ENCODE peak calls at places on chromosomes 12 and 14, in six cellular contexts. K is astrocyte of the spinal cord, F is adrenal gland, M is HepG2, B is brain microvascular endothelial cell, I is lung. L is an unnamed sample.

GRCh38 chr14:84225243-84225642 is 1304.7 kb upstream of the FLRT2 start:
- DNase-seq in K (no peak), F (peak), M (no peak), B (no peak), I (peak), L (no peak)

GRCh38 chr12:93061414-93062099 is 132.5 kb upstream of the EEA1 start:
- DNase-seq in K (no peak), F (no peak), M (no peak), B (no peak), I (no peak), L (no peak)

GRCh38 chr12:47775100-47775911 is 2.3 kb downstream of the SLC48A1 start:
- DNase-seq in K (no peak), F (peak), M (no peak), B (no peak), I (no peak), L (no peak)

GRCh38 chr12:17108877-17109520 is 503.0 kb upstream of the LMO3 start:
- DNase-seq in K (peak), F (no peak), M (no peak), B (no peak), I (no peak), L (peak)

GRCh38 chr12:70692681-70693288 is 55.6 kb upstream of the PTPRB start:
- DNase-seq in K (peak), F (no peak), M (no peak), B (peak), I (no peak), L (peak)

GRCh38 chr12:65944637-65945036 is 120.4 kb downstream of the HMGA2 start:
- DNase-seq in K (no peak), F (no peak), M (no peak), B (no peak), I (no peak), L (no peak)

GRCh38 chr14:93332032-93332852 is 594 bp downstream of the BTBD7 start:
- DNase-seq in K (peak), F (peak), M (peak), B (no peak), I (peak), L (no peak)

GRCh38 chr12:94973202-94973601 is 30.3 kb downstream of the NDUFA12 start:
- DNase-seq in K (no peak), F (no peak), M (no peak), B (no peak), I (no peak), L (no peak)

GRCh38 chr14:51901475-51902024 is 41.1 kb downstream of the GNG2 start:
- DNase-seq in K (no peak), F (no peak), M (no peak), B (no peak), I (no peak), L (no peak)

GRCh38 chr12:29299613-29300012 is 81.4 kb downstream of the ERGIC2 start:
- DNase-seq in K (no peak), F (no peak), M (no peak), B (no peak), I (no peak), L (no peak)

GRCh38 chr12:93699271-93700141 is 22.3 kb downstream of the CRADD start:
- DNase-seq in K (peak), F (no peak), M (peak), B (peak), I (no peak), L (peak)

GRCh38 chr12:100404769-100405407 is 48.0 kb downstream of the SLC17A8 start:
- DNase-seq in K (peak), F (no peak), M (peak), B (peak), I (peak), L (no peak)

GRCh38 chr12:121127501-121127900 is 5.2 kb upstream of the P2RX7 start:
- DNase-seq in K (no peak), F (no peak), M (no peak), B (no peak), I (no peak), L (no peak)

GRCh38 chr12:128137140-128137539 is 129.8 kb upstream of the TMEM132C start:
- DNase-seq in K (no peak), F (no peak), M (no peak), B (no peak), I (no peak), L (no peak)

GRCh38 chr12:64325055-64325454 is 65.5 kb downstream of the C12orf56 start:
- DNase-seq in K (no peak), F (no peak), M (no peak), B (no peak), I (no peak), L (no peak)

GRCh38 chr12:88562151-88562550 is 18.1 kb downstream of the KITLG start:
- DNase-seq in K (no peak), F (no peak), M (no peak), B (no peak), I (no peak), L (no peak)

GRCh38 chr12:12477532-12477890 is 85.2 kb downstream of the DUSP16 start:
- DNase-seq in K (no peak), F (no peak), M (no peak), B (no peak), I (no peak), L (no peak)

GRCh38 chr14:47917344-47917954 is 242.0 kb upstream of the MDGA2 start:
- DNase-seq in K (peak), F (peak), M (peak), B (peak), I (no peak), L (peak)

GRCh38 chr14:96683575-96684289 is 113.5 kb upstream of the VRK1 start:
- DNase-seq in K (no peak), F (no peak), M (no peak), B (no peak), I (no peak), L (no peak)

GRCh38 chr14:97977711-97978261 is 1180.6 kb downstream of the VRK1 start:
- DNase-seq in K (peak), F (peak), M (no peak), B (no peak), I (peak), L (peak)

GRCh38 chr12:118374909-118375308 is 1.4 kb upstream of the SUDS3 start:
- DNase-seq in K (no peak), F (no peak), M (no peak), B (no peak), I (no peak), L (no peak)
- H3K4me3 ChIP-seq in K (no peak), F (no peak), M (no peak), B (no peak), I (no peak), L (no peak)

GRCh38 chr14:91997492-91997891 is 42.4 kb downstream of the TRIP11 start:
- DNase-seq in K (no peak), F (no peak), M (no peak), B (peak), I (no peak), L (no peak)
- TF ChIP-seq CTCF in K (no peak), F (no peak), M (no peak), B (no peak), I (no peak), L (no peak)

DNA sequence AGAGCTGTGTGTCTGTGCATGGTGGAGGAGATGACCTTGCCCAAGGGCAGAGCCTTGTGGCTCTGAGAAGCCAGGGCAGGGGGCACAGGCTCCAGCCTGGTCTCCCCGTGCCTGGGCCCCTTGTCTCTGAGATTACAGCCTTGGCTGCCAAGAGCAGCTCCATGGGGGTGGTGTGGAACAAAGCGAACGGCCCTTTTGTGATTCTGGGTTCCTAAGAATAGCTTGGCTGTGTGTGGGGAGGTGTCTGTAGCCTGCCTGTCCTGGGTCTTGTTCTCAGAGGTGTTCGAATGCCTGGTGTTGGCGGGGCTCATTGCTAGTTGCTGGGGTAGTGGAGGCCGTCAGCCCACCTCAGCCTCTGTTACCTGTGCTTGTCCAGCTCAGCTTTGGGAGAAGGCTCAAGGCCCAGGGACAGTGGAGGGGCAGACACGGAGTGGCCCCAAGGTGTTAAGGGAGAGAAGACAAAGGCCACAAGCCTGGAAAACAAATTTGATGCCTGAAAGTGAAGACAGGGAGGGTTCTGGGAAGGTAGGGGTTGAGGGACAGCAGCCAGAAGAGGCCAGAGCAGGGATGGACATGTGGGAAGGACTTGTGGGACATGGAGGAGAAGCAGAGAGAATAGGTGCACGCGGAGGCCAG is 7.4 kb upstream of the MYH7 start:
- DNase-seq in K (no peak), F (no peak), M (no peak), B (no peak), I (no peak), L (no peak)
- H3K4me3 ChIP-seq in K (no peak), F (no peak), M (no peak), B (no peak), I (no peak), L (no peak)

GRCh38 chr12:49088932-49089330 is 5.7 kb downstream of the DHH start:
- DNase-seq in K (no peak), F (no peak), M (no peak), B (no peak), I (no peak), L (no peak)

GRCh38 chr12:49088190-49088931 is 6.2 kb downstream of the DHH start:
- DNase-seq in K (peak), F (peak), M (peak), B (peak), I (peak), L (peak)

GRCh38 chr12:49091836-49092085 is 2.8 kb downstream of the DHH start:
- DNase-seq in K (no peak), F (no peak), M (no peak), B (no peak), I (no peak), L (no peak)

GRCh38 chr12:49091056-49091835 is 3.4 kb downstream of the DHH start:
- DNase-seq in K (no peak), F (no peak), M (no peak), B (no peak), I (no peak), L (no peak)

GRCh38 chr12:49089831-49090773 is 4.5 kb downstream of the DHH start:
- DNase-seq in K (peak), F (peak), M (no peak), B (no peak), I (no peak), L (no peak)
- TF ChIP-seq CTCF in K (peak), F (no peak), M (peak), B (peak), I (no peak), L (peak)

DNA sequence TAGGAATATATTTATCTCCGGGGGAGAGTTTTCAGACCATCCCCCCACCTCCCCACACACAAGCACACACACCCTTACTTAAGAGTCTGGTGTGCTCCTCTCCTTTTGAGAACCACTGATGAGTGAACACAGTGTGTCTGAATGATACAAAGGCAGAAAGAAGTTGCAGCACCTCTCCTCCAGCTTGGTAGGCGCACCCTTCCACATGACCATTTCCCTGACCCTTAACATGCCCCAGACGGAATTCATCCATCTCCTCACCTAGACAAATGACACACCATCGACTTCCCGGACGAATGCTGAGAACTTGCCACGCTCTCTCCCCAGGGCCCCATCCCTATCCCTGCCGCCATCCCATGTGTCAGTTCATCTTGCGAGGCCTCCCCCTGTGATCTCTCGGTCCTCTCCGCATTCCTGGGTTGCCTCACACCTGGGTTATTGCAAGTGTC is 3.9 kb downstream of the TNFRSF1A start:
- DNase-seq in K (no peak), F (peak), M (peak), B (no peak), I (no peak), L (no peak)
- H3K4me3 ChIP-seq in K (peak), F (peak), M (peak), B (peak), I (no peak), L (peak)

GRCh38 chr14:42277840-42278239 is 671.2 kb downstream of the LRFN5 start:
- DNase-seq in K (no peak), F (no peak), M (no peak), B (no peak), I (no peak), L (no peak)
- TF ChIP-seq CTCF in K (no peak), F (no peak), M (no peak), B (no peak), I (no peak), L (no peak)

GRCh38 chr14:75426332-75427125 is 1.3 kb upstream of the JDP2 start:
- DNase-seq in K (no peak), F (peak), M (peak), B (no peak), I (no peak), L (no peak)
- H3K4me3 ChIP-seq in K (no peak), F (peak), M (peak), B (no peak), I (no peak), L (no peak)

GRCh38 chr12:50400638-50401382 is at the start of gene LARP4:
- DNase-seq in K (peak), F (peak), M (peak), B (peak), I (peak), L (peak)

GRCh38 chr12:50403001-50403440 is 2.3 kb downstream of the LARP4 start:
- DNase-seq in K (no peak), F (no peak), M (no peak), B (no peak), I (no peak), L (no peak)

GRCh38 chr12:50401383-50402155 is 884 bp downstream of the LARP4 start:
- DNase-seq in K (peak), F (peak), M (no peak), B (no peak), I (no peak), L (no peak)

GRCh38 chr12:50404307-50404706 is 3.6 kb downstream of the LARP4 start:
- DNase-seq in K (no peak), F (peak), M (no peak), B (no peak), I (no peak), L (no peak)

GRCh38 chr12:50402270-50403000 is 1.8 kb downstream of the LARP4 start:
- DNase-seq in K (no peak), F (no peak), M (no peak), B (no peak), I (no peak), L (no peak)
- TF ChIP-seq CTCF in K (no peak), F (no peak), M (no peak), B (no peak), I (no peak), L (no peak)

DNA sequence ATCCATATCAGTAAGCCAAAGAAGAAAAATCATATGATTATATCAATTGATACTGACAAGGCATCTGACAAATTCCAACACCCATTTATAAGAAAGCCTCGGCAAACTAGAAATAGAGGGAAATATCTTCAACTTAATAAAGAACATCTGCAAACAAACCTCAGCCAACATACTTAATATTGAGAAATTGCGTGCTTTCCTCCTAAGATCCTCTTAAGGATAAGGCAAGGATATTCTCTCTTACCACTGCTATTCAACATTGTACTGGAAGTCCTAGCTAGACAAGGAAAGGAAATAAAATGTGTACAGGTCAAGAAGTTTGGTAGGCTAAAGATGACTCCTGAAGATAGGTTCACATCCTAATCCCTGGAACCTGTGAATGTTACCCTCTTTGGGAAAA is 115.9 kb downstream of the DERA start:
- DNase-seq in K (no peak), F (no peak), M (no peak), B (no peak), I (no peak), L (no peak)
- H3K4me3 ChIP-seq in K (no peak), F (no peak), M (no peak), B (no peak), I (no peak), L (no peak)

L was measured in astrocyte of the cerebellum.